ENCODE peak calls at places on chromosomes 5 and 9, in eight cellular contexts. One of them, this sample, is unnamed. For H3K4me1, the result is how much of the 10 kb centered on the place peaks cover.

GRCh38 chr5:151234476-151235238 is 10.8 kb upstream of the CCDC69 start:
- DNase-seq in left ventricle myocardium inferior: peak
- DNase-seq in astrocyte: peak
- DNase-seq in fibroblast of lung: peak
- DNase-seq in heart left ventricle: peak
- DNase-seq in right atrium auricular region: peak
- DNase-seq in mesendoderm: no peak
- DNase-seq in tibial artery: peak
- DNase-seq in this sample: peak

GRCh38 chr9:33619666-33620404 is 95.8 kb downstream of the ANKRD18B start:
- DNase-seq in heart left ventricle: no peak
- DNase-seq in mesendoderm: peak
- DNase-seq in left ventricle myocardium inferior: no peak
- DNase-seq in tibial artery: no peak
- DNase-seq in right atrium auricular region: no peak
- DNase-seq in astrocyte: peak
- DNase-seq in fibroblast of lung: peak
- DNase-seq in this sample: no peak

GRCh38 chr9:61670616-61671015 is 480.8 kb downstream of the SPATA31A7 start:
- DNase-seq in right atrium auricular region: no peak
- DNase-seq in tibial artery: no peak
- DNase-seq in fibroblast of lung: no peak
- DNase-seq in heart left ventricle: no peak
- DNase-seq in astrocyte: no peak
- DNase-seq in left ventricle myocardium inferior: no peak
- DNase-seq in mesendoderm: no peak
- DNase-seq in this sample: peak

GRCh38 chr5:65482727-65483473 is 1.2 kb upstream of the ADAMTS6 start:
- DNase-seq in left ventricle myocardium inferior: no peak
- DNase-seq in tibial artery: no peak
- DNase-seq in right atrium auricular region: no peak
- DNase-seq in astrocyte: peak
- DNase-seq in fibroblast of lung: peak
- DNase-seq in mesendoderm: peak
- DNase-seq in heart left ventricle: no peak
- DNase-seq in this sample: no peak

GRCh38 chr5:120083851-120084615 is 380.1 kb upstream of the PRR16 start:
- DNase-seq in tibial artery: no peak
- DNase-seq in mesendoderm: peak
- DNase-seq in heart left ventricle: no peak
- DNase-seq in left ventricle myocardium inferior: no peak
- DNase-seq in right atrium auricular region: no peak
- DNase-seq in astrocyte: no peak
- DNase-seq in fibroblast of lung: no peak
- DNase-seq in this sample: no peak

GRCh38 chr5:136979131-136979530 is 520.0 kb downstream of the SPOCK1 start:
- DNase-seq in fibroblast of lung: peak
- DNase-seq in heart left ventricle: no peak
- DNase-seq in mesendoderm: no peak
- DNase-seq in left ventricle myocardium inferior: no peak
- DNase-seq in astrocyte: peak
- DNase-seq in right atrium auricular region: no peak
- DNase-seq in tibial artery: no peak
- DNase-seq in this sample: no peak

GRCh38 chr9:7369384-7369821 is 430.2 kb downstream of the DMAC1 start:
- DNase-seq in mesendoderm: no peak
- DNase-seq in tibial artery: no peak
- DNase-seq in left ventricle myocardium inferior: no peak
- DNase-seq in astrocyte: no peak
- DNase-seq in heart left ventricle: no peak
- DNase-seq in right atrium auricular region: no peak
- DNase-seq in fibroblast of lung: no peak
- DNase-seq in this sample: no peak

GRCh38 chr9:1440276-1440675 is 390.1 kb downstream of the DMRT2 start:
- DNase-seq in right atrium auricular region: no peak
- DNase-seq in tibial artery: no peak
- DNase-seq in fibroblast of lung: no peak
- DNase-seq in astrocyte: no peak
- DNase-seq in heart left ventricle: no peak
- DNase-seq in left ventricle myocardium inferior: no peak
- DNase-seq in mesendoderm: no peak
- DNase-seq in this sample: no peak

GRCh38 chr5:172088801-172089200 is 82.4 kb upstream of the FBXW11 start:
- DNase-seq in fibroblast of lung: no peak
- DNase-seq in mesendoderm: no peak
- DNase-seq in tibial artery: no peak
- DNase-seq in heart left ventricle: no peak
- DNase-seq in astrocyte: no peak
- DNase-seq in left ventricle myocardium inferior: no peak
- DNase-seq in right atrium auricular region: no peak
- DNase-seq in this sample: no peak

GRCh38 chr5:39399135-39400036 is 25.4 kb downstream of the DAB2 start:
- DNase-seq in left ventricle myocardium inferior: no peak
- DNase-seq in fibroblast of lung: peak
- DNase-seq in right atrium auricular region: no peak
- DNase-seq in mesendoderm: peak
- DNase-seq in tibial artery: no peak
- DNase-seq in astrocyte: peak
- DNase-seq in heart left ventricle: no peak
- DNase-seq in this sample: no peak

GRCh38 chr5:74651710-74652109 is 11.2 kb upstream of the ENC1 start:
- DNase-seq in astrocyte: peak
- DNase-seq in heart left ventricle: no peak
- DNase-seq in right atrium auricular region: no peak
- DNase-seq in left ventricle myocardium inferior: no peak
- DNase-seq in fibroblast of lung: peak
- DNase-seq in mesendoderm: no peak
- DNase-seq in tibial artery: no peak
- DNase-seq in this sample: no peak

GRCh38 chr9:738209-738915 is 103.1 kb upstream of the DMRT1 start:
- DNase-seq in left ventricle myocardium inferior: peak
- DNase-seq in right atrium auricular region: peak
- DNase-seq in fibroblast of lung: peak
- DNase-seq in tibial artery: peak
- DNase-seq in mesendoderm: no peak
- DNase-seq in astrocyte: peak
- DNase-seq in heart left ventricle: peak
- DNase-seq in this sample: peak

GRCh38 chr5:23208959-23209431 is 298.4 kb upstream of the PRDM9 start:
- DNase-seq in right atrium auricular region: no peak
- DNase-seq in mesendoderm: peak
- DNase-seq in fibroblast of lung: no peak
- DNase-seq in left ventricle myocardium inferior: no peak
- DNase-seq in heart left ventricle: no peak
- DNase-seq in astrocyte: no peak
- DNase-seq in tibial artery: no peak
- DNase-seq in this sample: no peak

GRCh38 chr9:135611142-135611874 is 28.0 kb downstream of the GLT6D1 start:
- DNase-seq in astrocyte: no peak
- DNase-seq in right atrium auricular region: peak
- DNase-seq in mesendoderm: no peak
- DNase-seq in tibial artery: no peak
- DNase-seq in left ventricle myocardium inferior: no peak
- DNase-seq in heart left ventricle: no peak
- DNase-seq in fibroblast of lung: no peak
- DNase-seq in this sample: no peak

GRCh38 chr5:32869216-32869615 is 158.1 kb downstream of the NPR3 start:
- DNase-seq in heart left ventricle: no peak
- DNase-seq in tibial artery: no peak
- DNase-seq in right atrium auricular region: no peak
- DNase-seq in mesendoderm: no peak
- DNase-seq in left ventricle myocardium inferior: no peak
- DNase-seq in fibroblast of lung: peak
- DNase-seq in astrocyte: peak
- DNase-seq in this sample: no peak
- H3K4me1 ChIP-seq in heart left ventricle: under half
- H3K4me1 ChIP-seq in tibial artery: under half
- H3K4me1 ChIP-seq in right atrium auricular region: under half
- H3K4me1 ChIP-seq in mesendoderm: under half
- H3K4me1 ChIP-seq in left ventricle myocardium inferior: under half
- H3K4me1 ChIP-seq in fibroblast of lung: under half
- H3K4me1 ChIP-seq in astrocyte: under half
- H3K4me1 ChIP-seq in this sample: under half

GRCh38 chr9:4298255-4299005 is 1.4 kb downstream of the GLIS3 start:
- DNase-seq in right atrium auricular region: peak
- DNase-seq in mesendoderm: peak
- DNase-seq in tibial artery: peak
- DNase-seq in fibroblast of lung: peak
- DNase-seq in astrocyte: no peak
- DNase-seq in left ventricle myocardium inferior: peak
- DNase-seq in heart left ventricle: peak
- DNase-seq in this sample: peak

GRCh38 chr9:4301302-4301701 is 1.4 kb upstream of the GLIS3 start:
- DNase-seq in fibroblast of lung: peak
- DNase-seq in tibial artery: no peak
- DNase-seq in astrocyte: peak
- DNase-seq in left ventricle myocardium inferior: no peak
- DNase-seq in heart left ventricle: no peak
- DNase-seq in mesendoderm: no peak
- DNase-seq in right atrium auricular region: no peak
- DNase-seq in this sample: no peak

GRCh38 chr9:4297151-4297794 is 2.6 kb downstream of the GLIS3 start:
- DNase-seq in heart left ventricle: peak
- DNase-seq in mesendoderm: peak
- DNase-seq in left ventricle myocardium inferior: peak
- DNase-seq in fibroblast of lung: peak
- DNase-seq in astrocyte: peak
- DNase-seq in right atrium auricular region: peak
- DNase-seq in tibial artery: peak
- DNase-seq in this sample: peak

GRCh38 chr9:4297795-4298254 is 2.0 kb downstream of the GLIS3 start:
- DNase-seq in heart left ventricle: peak
- DNase-seq in astrocyte: peak
- DNase-seq in fibroblast of lung: peak
- DNase-seq in mesendoderm: peak
- DNase-seq in left ventricle myocardium inferior: peak
- DNase-seq in tibial artery: peak
- DNase-seq in right atrium auricular region: peak
- DNase-seq in this sample: peak

DNA sequence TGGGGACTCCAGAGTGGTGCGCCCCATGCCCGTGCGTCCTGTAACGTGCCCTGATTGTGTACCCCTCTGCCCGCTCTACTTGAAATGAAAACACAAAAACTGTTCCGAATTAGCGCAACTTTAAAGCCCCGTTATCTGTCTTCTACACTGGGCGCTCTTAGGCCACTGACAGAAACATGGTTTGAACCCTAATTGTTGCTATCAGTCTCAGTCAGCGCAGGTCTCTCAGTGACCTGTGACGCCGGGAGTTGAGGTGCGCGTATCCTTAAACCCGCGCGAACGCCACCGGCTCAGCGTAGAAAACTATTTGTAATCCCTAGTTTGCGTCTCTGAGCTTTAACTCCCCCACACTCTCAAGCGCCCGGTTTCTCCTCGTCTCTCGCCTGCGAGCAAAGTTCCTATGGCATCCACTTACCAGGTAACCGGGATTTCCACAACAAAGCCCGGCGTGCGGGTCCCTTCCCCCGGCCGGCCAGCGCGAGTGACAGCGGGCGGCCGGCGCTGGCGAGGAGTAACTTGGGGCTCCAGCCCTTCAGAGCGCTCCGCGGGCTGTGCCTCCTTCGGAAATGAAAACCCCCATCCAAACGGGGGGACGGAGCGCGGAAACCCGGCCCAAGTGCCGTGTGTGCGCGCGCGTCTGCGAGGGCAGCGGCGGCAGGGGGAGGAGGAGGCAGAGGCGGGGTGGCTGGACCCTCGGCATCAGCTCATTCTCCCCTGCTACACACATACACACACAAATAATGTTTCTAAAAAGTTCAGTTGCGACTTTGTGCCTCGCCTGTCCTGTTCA is 667 bp downstream of the GLIS3 start:
- DNase-seq in astrocyte: peak
- DNase-seq in right atrium auricular region: no peak
- DNase-seq in fibroblast of lung: peak
- DNase-seq in heart left ventricle: peak
- DNase-seq in tibial artery: peak
- DNase-seq in mesendoderm: peak
- DNase-seq in left ventricle myocardium inferior: peak
- DNase-seq in this sample: peak
- H3K4me1 ChIP-seq in astrocyte: half or more
- H3K4me1 ChIP-seq in right atrium auricular region: under half
- H3K4me1 ChIP-seq in fibroblast of lung: under half
- H3K4me1 ChIP-seq in heart left ventricle: under half
- H3K4me1 ChIP-seq in tibial artery: under half
- H3K4me1 ChIP-seq in mesendoderm: under half
- H3K4me1 ChIP-seq in left ventricle myocardium inferior: under half
- H3K4me1 ChIP-seq in this sample: under half

DNA sequence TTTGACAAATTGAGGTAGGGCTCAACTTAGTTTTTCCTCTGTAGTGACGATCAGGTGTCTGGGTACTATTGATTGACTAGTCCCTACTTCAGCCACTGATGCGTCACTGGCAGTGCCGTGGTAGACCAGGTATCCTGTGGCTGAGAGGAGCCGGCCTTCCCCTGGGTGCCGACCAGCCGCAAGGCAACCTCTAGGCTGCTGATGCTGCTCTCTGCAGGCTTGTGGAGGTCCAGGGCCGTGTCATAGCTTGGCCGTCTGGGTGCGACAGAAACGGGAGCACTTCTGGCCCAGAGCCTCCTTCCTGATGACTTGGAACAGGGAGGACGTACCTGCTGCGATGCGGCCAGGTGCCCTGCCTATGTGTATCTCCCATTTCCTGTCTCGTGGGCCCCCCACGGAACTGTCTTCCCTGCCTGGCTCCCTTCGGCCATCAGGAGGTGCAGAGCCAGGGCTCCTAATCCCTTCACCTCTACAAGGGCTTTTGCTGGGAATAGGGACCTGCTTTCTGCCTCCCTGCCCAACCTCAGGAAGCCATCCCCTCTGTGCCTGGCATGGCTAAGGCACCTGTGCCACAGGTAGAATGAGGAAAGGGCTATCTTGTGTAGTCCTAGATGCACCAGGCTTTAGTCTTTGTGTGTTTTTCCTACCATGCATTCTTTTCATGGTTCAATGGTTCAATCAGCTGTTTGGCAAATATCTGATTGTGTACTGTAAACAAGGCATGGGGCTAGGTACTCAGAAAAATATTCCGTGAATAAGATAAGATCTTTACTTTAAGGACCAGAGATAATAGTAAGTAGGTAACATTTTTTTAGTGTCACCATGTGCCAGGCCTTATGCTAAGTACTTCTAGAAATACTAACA is 44.6 kb downstream of the MVB12B start:
- DNase-seq in fibroblast of lung: no peak
- DNase-seq in astrocyte: no peak
- DNase-seq in mesendoderm: peak
- DNase-seq in tibial artery: no peak
- DNase-seq in left ventricle myocardium inferior: no peak
- DNase-seq in right atrium auricular region: no peak
- DNase-seq in heart left ventricle: no peak
- DNase-seq in this sample: no peak
- H3K4me1 ChIP-seq in fibroblast of lung: under half
- H3K4me1 ChIP-seq in astrocyte: under half
- H3K4me1 ChIP-seq in mesendoderm: under half
- H3K4me1 ChIP-seq in tibial artery: under half
- H3K4me1 ChIP-seq in left ventricle myocardium inferior: under half
- H3K4me1 ChIP-seq in right atrium auricular region: under half
- H3K4me1 ChIP-seq in heart left ventricle: under half
- H3K4me1 ChIP-seq in this sample: under half

DNA sequence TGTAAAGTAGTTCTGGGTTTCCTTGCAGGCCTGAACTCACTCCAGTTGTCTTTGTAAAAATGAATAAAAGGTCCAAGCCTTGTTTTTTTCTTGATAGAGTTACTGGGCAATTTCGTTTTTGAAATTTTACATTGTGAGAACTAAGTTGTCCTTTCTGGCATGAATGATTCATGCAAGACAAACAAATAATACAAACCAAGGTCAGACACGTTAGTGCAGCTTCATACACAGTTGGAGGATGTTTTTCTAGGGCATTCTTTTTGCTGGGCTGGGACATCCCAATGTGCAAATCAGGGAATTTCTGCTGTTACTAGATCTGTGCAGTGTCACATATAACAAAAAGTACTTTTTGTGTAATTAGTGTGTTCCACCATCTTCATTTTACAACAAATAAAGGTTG is 96.0 kb downstream of the MEGF10 start:
- DNase-seq in astrocyte: peak
- DNase-seq in fibroblast of lung: peak
- DNase-seq in right atrium auricular region: no peak
- DNase-seq in tibial artery: no peak
- DNase-seq in left ventricle myocardium inferior: no peak
- DNase-seq in heart left ventricle: no peak
- DNase-seq in mesendoderm: no peak
- DNase-seq in this sample: no peak
- H3K4me1 ChIP-seq in astrocyte: under half
- H3K4me1 ChIP-seq in fibroblast of lung: under half
- H3K4me1 ChIP-seq in right atrium auricular region: under half
- H3K4me1 ChIP-seq in tibial artery: under half
- H3K4me1 ChIP-seq in left ventricle myocardium inferior: under half
- H3K4me1 ChIP-seq in heart left ventricle: under half
- H3K4me1 ChIP-seq in mesendoderm: under half
- H3K4me1 ChIP-seq in this sample: under half